ENCODE peak calls at places on chromosomes 5 and 9, in seven cellular contexts. One of them, this sample, is unnamed.

GRCh38 chr9:81213456-81213855 is 475.9 kb downstream of the TLE1 start:
- DNase-seq in ureter: no peak
- DNase-seq in GM23338: no peak
- DNase-seq in NCI-H2107: no peak
- DNase-seq in NCI-H1417: no peak
- DNase-seq in stimulated activated CD4-positive, alpha-beta T cell treated with anti-CD3 and anti-CD28 coated beads, Interleukin-2, amount 100 ng/mL, for 48 hours: no peak
- DNase-seq in pancreas: no peak
- DNase-seq in this sample: no peak

GRCh38 chr5:85921590-85921989 is 696.2 kb upstream of the COX7C start:
- DNase-seq in ureter: no peak
- DNase-seq in GM23338: peak
- DNase-seq in NCI-H2107: no peak
- DNase-seq in NCI-H1417: no peak
- DNase-seq in stimulated activated CD4-positive, alpha-beta T cell treated with anti-CD3 and anti-CD28 coated beads, Interleukin-2, amount 100 ng/mL, for 48 hours: no peak
- DNase-seq in pancreas: no peak
- DNase-seq in this sample: no peak

GRCh38 chr5:133682496-133682895 is 70.2 kb upstream of the FSTL4 start:
- DNase-seq in ureter: no peak
- DNase-seq in GM23338: no peak
- DNase-seq in NCI-H2107: no peak
- DNase-seq in NCI-H1417: no peak
- DNase-seq in stimulated activated CD4-positive, alpha-beta T cell treated with anti-CD3 and anti-CD28 coated beads, Interleukin-2, amount 100 ng/mL, for 48 hours: no peak
- DNase-seq in pancreas: no peak
- DNase-seq in this sample: peak

GRCh38 chr5:15621094-15621493 is 121.1 kb downstream of the FBXL7 start:
- DNase-seq in ureter: no peak
- DNase-seq in GM23338: no peak
- DNase-seq in NCI-H2107: no peak
- DNase-seq in NCI-H1417: no peak
- DNase-seq in stimulated activated CD4-positive, alpha-beta T cell treated with anti-CD3 and anti-CD28 coated beads, Interleukin-2, amount 100 ng/mL, for 48 hours: no peak
- DNase-seq in pancreas: no peak
- DNase-seq in this sample: no peak

GRCh38 chr5:55575815-55576583 is 41.2 kb upstream of the PLPP1 start:
- DNase-seq in ureter: no peak
- DNase-seq in GM23338: no peak
- DNase-seq in NCI-H2107: no peak
- DNase-seq in NCI-H1417: no peak
- DNase-seq in stimulated activated CD4-positive, alpha-beta T cell treated with anti-CD3 and anti-CD28 coated beads, Interleukin-2, amount 100 ng/mL, for 48 hours: no peak
- DNase-seq in pancreas: no peak
- DNase-seq in this sample: no peak

GRCh38 chr9:87537625-87538024 is 40.0 kb downstream of the DAPK1 start:
- DNase-seq in ureter: no peak
- DNase-seq in GM23338: no peak
- DNase-seq in NCI-H2107: no peak
- DNase-seq in NCI-H1417: no peak
- DNase-seq in stimulated activated CD4-positive, alpha-beta T cell treated with anti-CD3 and anti-CD28 coated beads, Interleukin-2, amount 100 ng/mL, for 48 hours: no peak
- DNase-seq in pancreas: no peak
- DNase-seq in this sample: no peak

GRCh38 chr9:32823101-32823500 is 39.8 kb downstream of the TMEM215 start:
- DNase-seq in ureter: no peak
- DNase-seq in GM23338: no peak
- DNase-seq in NCI-H2107: no peak
- DNase-seq in NCI-H1417: no peak
- DNase-seq in stimulated activated CD4-positive, alpha-beta T cell treated with anti-CD3 and anti-CD28 coated beads, Interleukin-2, amount 100 ng/mL, for 48 hours: no peak
- DNase-seq in pancreas: no peak
- DNase-seq in this sample: no peak

GRCh38 chr5:141095263-141095641 is 837 bp downstream of the PCDHB2 start:
- DNase-seq in ureter: no peak
- DNase-seq in GM23338: peak
- DNase-seq in NCI-H2107: no peak
- DNase-seq in NCI-H1417: no peak
- DNase-seq in stimulated activated CD4-positive, alpha-beta T cell treated with anti-CD3 and anti-CD28 coated beads, Interleukin-2, amount 100 ng/mL, for 48 hours: no peak
- DNase-seq in pancreas: no peak
- DNase-seq in this sample: no peak

GRCh38 chr5:88143693-88144218 is 124.9 kb downstream of the TMEM161B start:
- DNase-seq in ureter: no peak
- DNase-seq in GM23338: peak
- DNase-seq in NCI-H2107: no peak
- DNase-seq in NCI-H1417: no peak
- DNase-seq in stimulated activated CD4-positive, alpha-beta T cell treated with anti-CD3 and anti-CD28 coated beads, Interleukin-2, amount 100 ng/mL, for 48 hours: no peak
- DNase-seq in pancreas: no peak
- DNase-seq in this sample: no peak

GRCh38 chr9:75200892-75201470 is 112.7 kb downstream of the OSTF1 start:
- DNase-seq in ureter: no peak
- DNase-seq in GM23338: peak
- DNase-seq in NCI-H2107: no peak
- DNase-seq in NCI-H1417: peak
- DNase-seq in stimulated activated CD4-positive, alpha-beta T cell treated with anti-CD3 and anti-CD28 coated beads, Interleukin-2, amount 100 ng/mL, for 48 hours: peak
- DNase-seq in pancreas: no peak
- DNase-seq in this sample: no peak

GRCh38 chr5:19713740-19714139 is 274.3 kb downstream of the CDH18 start:
- DNase-seq in ureter: no peak
- DNase-seq in GM23338: no peak
- DNase-seq in NCI-H2107: no peak
- DNase-seq in NCI-H1417: no peak
- DNase-seq in stimulated activated CD4-positive, alpha-beta T cell treated with anti-CD3 and anti-CD28 coated beads, Interleukin-2, amount 100 ng/mL, for 48 hours: no peak
- DNase-seq in pancreas: no peak
- DNase-seq in this sample: no peak

GRCh38 chr9:108039012-108039411 is 549.4 kb upstream of the KLF4 start:
- DNase-seq in ureter: no peak
- DNase-seq in GM23338: no peak
- DNase-seq in NCI-H2107: no peak
- DNase-seq in NCI-H1417: no peak
- DNase-seq in stimulated activated CD4-positive, alpha-beta T cell treated with anti-CD3 and anti-CD28 coated beads, Interleukin-2, amount 100 ng/mL, for 48 hours: no peak
- DNase-seq in pancreas: no peak
- DNase-seq in this sample: no peak

GRCh38 chr5:77029376-77029885 is 773 bp upstream of the AGGF1 start:
- DNase-seq in ureter: no peak
- DNase-seq in GM23338: no peak
- DNase-seq in NCI-H2107: no peak
- DNase-seq in NCI-H1417: no peak
- DNase-seq in stimulated activated CD4-positive, alpha-beta T cell treated with anti-CD3 and anti-CD28 coated beads, Interleukin-2, amount 100 ng/mL, for 48 hours: no peak
- DNase-seq in pancreas: no peak
- DNase-seq in this sample: no peak

GRCh38 chr5:86797677-86798076 is 179.9 kb downstream of the COX7C start:
- DNase-seq in ureter: no peak
- DNase-seq in GM23338: peak
- DNase-seq in NCI-H2107: no peak
- DNase-seq in NCI-H1417: no peak
- DNase-seq in stimulated activated CD4-positive, alpha-beta T cell treated with anti-CD3 and anti-CD28 coated beads, Interleukin-2, amount 100 ng/mL, for 48 hours: no peak
- DNase-seq in pancreas: no peak
- DNase-seq in this sample: no peak

GRCh38 chr5:113162208-113162607 is 185.6 kb downstream of the DCP2 start:
- DNase-seq in ureter: no peak
- DNase-seq in GM23338: no peak
- DNase-seq in NCI-H2107: no peak
- DNase-seq in NCI-H1417: no peak
- DNase-seq in stimulated activated CD4-positive, alpha-beta T cell treated with anti-CD3 and anti-CD28 coated beads, Interleukin-2, amount 100 ng/mL, for 48 hours: no peak
- DNase-seq in pancreas: no peak
- DNase-seq in this sample: no peak

GRCh38 chr5:170861855-170862766 is at the start of gene RANBP17:
- DNase-seq in ureter: peak
- DNase-seq in GM23338: peak
- DNase-seq in NCI-H2107: peak
- DNase-seq in NCI-H1417: peak
- DNase-seq in stimulated activated CD4-positive, alpha-beta T cell treated with anti-CD3 and anti-CD28 coated beads, Interleukin-2, amount 100 ng/mL, for 48 hours: no peak
- DNase-seq in pancreas: peak
- DNase-seq in this sample: peak

GRCh38 chr9:88782931-88783451 is 208.3 kb upstream of the S1PR3 start:
- DNase-seq in ureter: no peak
- DNase-seq in GM23338: no peak
- DNase-seq in NCI-H2107: no peak
- DNase-seq in NCI-H1417: no peak
- DNase-seq in stimulated activated CD4-positive, alpha-beta T cell treated with anti-CD3 and anti-CD28 coated beads, Interleukin-2, amount 100 ng/mL, for 48 hours: no peak
- DNase-seq in pancreas: no peak
- DNase-seq in this sample: no peak

GRCh38 chr5:27592231-27592630 is 553.8 kb upstream of the CDH9 start:
- DNase-seq in ureter: no peak
- DNase-seq in GM23338: peak
- DNase-seq in NCI-H2107: no peak
- DNase-seq in NCI-H1417: no peak
- DNase-seq in stimulated activated CD4-positive, alpha-beta T cell treated with anti-CD3 and anti-CD28 coated beads, Interleukin-2, amount 100 ng/mL, for 48 hours: no peak
- DNase-seq in pancreas: no peak
- DNase-seq in this sample: no peak

GRCh38 chr5:53249529-53249928 is 140.0 kb upstream of the MOCS2 start:
- DNase-seq in ureter: no peak
- DNase-seq in GM23338: no peak
- DNase-seq in NCI-H2107: no peak
- DNase-seq in NCI-H1417: no peak
- DNase-seq in stimulated activated CD4-positive, alpha-beta T cell treated with anti-CD3 and anti-CD28 coated beads, Interleukin-2, amount 100 ng/mL, for 48 hours: no peak
- DNase-seq in pancreas: no peak
- DNase-seq in this sample: no peak

GRCh38 chr9:93669116-93669957 is 93.0 kb downstream of the PHF2 start:
- DNase-seq in ureter: peak
- DNase-seq in GM23338: no peak
- DNase-seq in NCI-H2107: no peak
- DNase-seq in NCI-H1417: no peak
- DNase-seq in stimulated activated CD4-positive, alpha-beta T cell treated with anti-CD3 and anti-CD28 coated beads, Interleukin-2, amount 100 ng/mL, for 48 hours: no peak
- DNase-seq in pancreas: peak
- DNase-seq in this sample: peak

GRCh38 chr9:32350682-32351081 is 33.8 kb upstream of the ACO1 start:
- DNase-seq in ureter: no peak
- DNase-seq in GM23338: peak
- DNase-seq in NCI-H2107: no peak
- DNase-seq in NCI-H1417: no peak
- DNase-seq in stimulated activated CD4-positive, alpha-beta T cell treated with anti-CD3 and anti-CD28 coated beads, Interleukin-2, amount 100 ng/mL, for 48 hours: no peak
- DNase-seq in pancreas: no peak
- DNase-seq in this sample: no peak

GRCh38 chr9:70421272-70422180 is 7.1 kb upstream of the KLF9 start:
- DNase-seq in ureter: no peak
- DNase-seq in GM23338: peak
- DNase-seq in NCI-H2107: peak
- DNase-seq in NCI-H1417: peak
- DNase-seq in stimulated activated CD4-positive, alpha-beta T cell treated with anti-CD3 and anti-CD28 coated beads, Interleukin-2, amount 100 ng/mL, for 48 hours: no peak
- DNase-seq in pancreas: no peak
- DNase-seq in this sample: no peak

GRCh38 chr5:39561421-39561820 is 136.6 kb upstream of the DAB2 start:
- DNase-seq in ureter: no peak
- DNase-seq in GM23338: no peak
- DNase-seq in NCI-H2107: no peak
- DNase-seq in NCI-H1417: no peak
- DNase-seq in stimulated activated CD4-positive, alpha-beta T cell treated with anti-CD3 and anti-CD28 coated beads, Interleukin-2, amount 100 ng/mL, for 48 hours: no peak
- DNase-seq in pancreas: no peak
- DNase-seq in this sample: no peak

GRCh38 chr5:131151216-131151615 is 13.8 kb downstream of the HINT1 start:
- DNase-seq in ureter: no peak
- DNase-seq in GM23338: no peak
- DNase-seq in NCI-H2107: no peak
- DNase-seq in NCI-H1417: no peak
- DNase-seq in stimulated activated CD4-positive, alpha-beta T cell treated with anti-CD3 and anti-CD28 coated beads, Interleukin-2, amount 100 ng/mL, for 48 hours: no peak
- DNase-seq in pancreas: no peak
- DNase-seq in this sample: no peak

GRCh38 chr5:31911291-31912265 is 262.5 kb downstream of the GOLPH3 start:
- DNase-seq in ureter: no peak
- DNase-seq in GM23338: no peak
- DNase-seq in NCI-H2107: no peak
- DNase-seq in NCI-H1417: no peak
- DNase-seq in stimulated activated CD4-positive, alpha-beta T cell treated with anti-CD3 and anti-CD28 coated beads, Interleukin-2, amount 100 ng/mL, for 48 hours: no peak
- DNase-seq in pancreas: no peak
- DNase-seq in this sample: no peak

GRCh38 chr5:81125959-81126358 is 107.2 kb upstream of the CKMT2 start:
- DNase-seq in ureter: no peak
- DNase-seq in GM23338: no peak
- DNase-seq in NCI-H2107: no peak
- DNase-seq in NCI-H1417: no peak
- DNase-seq in stimulated activated CD4-positive, alpha-beta T cell treated with anti-CD3 and anti-CD28 coated beads, Interleukin-2, amount 100 ng/mL, for 48 hours: no peak
- DNase-seq in pancreas: no peak
- DNase-seq in this sample: no peak

GRCh38 chr5:88837817-88838216 is 45.2 kb downstream of the MEF2C start:
- DNase-seq in ureter: no peak
- DNase-seq in GM23338: no peak
- DNase-seq in NCI-H2107: no peak
- DNase-seq in NCI-H1417: no peak
- DNase-seq in stimulated activated CD4-positive, alpha-beta T cell treated with anti-CD3 and anti-CD28 coated beads, Interleukin-2, amount 100 ng/mL, for 48 hours: no peak
- DNase-seq in pancreas: no peak
- DNase-seq in this sample: no peak

This sample was measured in stomach.